ENCODE peak calls at places on chromosome 15, in five cellular contexts. J, A, L, Y and K are unnamed samples.

GRCh38 chr15:58527573-58528196 is 95.9 kb downstream of the LIPC start:
- DNase-seq in J (peak), A (no peak), L (no peak), Y (no peak), K (no peak)

GRCh38 chr15:80578206-80578595 is 116.9 kb upstream of the ABHD17C start:
- DNase-seq in J (peak), A (no peak), L (no peak), Y (no peak), K (no peak)

GRCh38 chr15:99749386-99749785 is 16.1 kb upstream of the LYSMD4 start:
- DNase-seq in J (no peak), A (no peak), L (no peak), Y (no peak), K (no peak)

GRCh38 chr15:78340243-78341056 is at the start of gene CRABP1:
- DNase-seq in J (no peak), A (peak), L (no peak), Y (no peak), K (no peak)

GRCh38 chr15:53918180-53919079 is 59.8 kb upstream of the UNC13C start:
- DNase-seq in J (no peak), A (peak), L (no peak), Y (no peak), K (no peak)

GRCh38 chr15:80695099-80695910 is at the start of gene ABHD17C:
- DNase-seq in J (peak), A (peak), L (peak), Y (peak), K (no peak)

GRCh38 chr15:58019503-58020376 is 45.8 kb downstream of the ALDH1A2 start:
- DNase-seq in J (no peak), A (no peak), L (peak), Y (no peak), K (no peak)

GRCh38 chr15:95911570-95912279 is 418.8 kb upstream of the NR2F2 start:
- DNase-seq in J (no peak), A (no peak), L (no peak), Y (no peak), K (no peak)

GRCh38 chr15:62847900-62848489 is 194.6 kb upstream of the TPM1 start:
- DNase-seq in J (peak), A (peak), L (peak), Y (no peak), K (peak)

GRCh38 chr15:98954411-98954810 is 53.2 kb downstream of the PGPEP1L start:
- DNase-seq in J (no peak), A (peak), L (no peak), Y (no peak), K (no peak)

GRCh38 chr15:86865920-86866319 is 786.2 kb downstream of the AGBL1 start:
- DNase-seq in J (no peak), A (no peak), L (no peak), Y (no peak), K (no peak)

GRCh38 chr15:70269331-70269911 is 171.7 kb upstream of the TLE3 start:
- DNase-seq in J (no peak), A (no peak), L (no peak), Y (no peak), K (no peak)

GRCh38 chr15:25850154-25851111 is 12.7 kb downstream of the ATP10A start:
- DNase-seq in J (peak), A (no peak), L (no peak), Y (no peak), K (no peak)

GRCh38 chr15:71781179-71781964 is 29.0 kb upstream of the NR2E3 start:
- DNase-seq in J (no peak), A (no peak), L (no peak), Y (no peak), K (no peak)

GRCh38 chr15:70955151-70955550 is 62.5 kb downstream of the LRRC49 start:
- DNase-seq in J (no peak), A (no peak), L (peak), Y (no peak), K (no peak)

GRCh38 chr15:80183291-80183690 is 30.5 kb downstream of the FAH start:
- DNase-seq in J (no peak), A (no peak), L (no peak), Y (no peak), K (no peak)

GRCh38 chr15:79265167-79265566 is 17.4 kb upstream of the ANKRD34C start:
- DNase-seq in J (no peak), A (no peak), L (no peak), Y (no peak), K (no peak)

GRCh38 chr15:65595960-65596359 is 15.0 kb downstream of the INTS14 start:
- DNase-seq in J (no peak), A (peak), L (peak), Y (no peak), K (no peak)

GRCh38 chr15:89822030-89822429 is 7.4 kb upstream of the ANPEP start:
- DNase-seq in J (no peak), A (no peak), L (no peak), Y (no peak), K (no peak)

GRCh38 chr15:70078578-70079417 is 18.9 kb downstream of the TLE3 start:
- DNase-seq in J (no peak), A (no peak), L (no peak), Y (no peak), K (no peak)

GRCh38 chr15:89809787-89810148 is 4.9 kb downstream of the ANPEP start:
- DNase-seq in J (no peak), A (no peak), L (no peak), Y (no peak), K (no peak)